ENCODE peak calls at places on chromosomes 11 and 22, in five cellular contexts. E, U, G, B and M are unnamed samples.

GRCh38 chr11:2104524-2105440 is 34.4 kb downstream of the IGF2 start:
- DNase-seq in E (no peak), U (no peak), G (no peak), B (no peak), M (no peak)

GRCh38 chr11:119223856-119224255 is 17.7 kb downstream of the CBL start:
- DNase-seq in E (no peak), U (no peak), G (no peak), B (no peak), M (no peak)

GRCh38 chr11:74820763-74821162 is 72.1 kb downstream of the RNF169 start:
- DNase-seq in E (no peak), U (no peak), G (no peak), B (no peak), M (no peak)

GRCh38 chr11:75347781-75348613 is 3.5 kb downstream of the ARRB1 start:
- DNase-seq in E (peak; percentile 91), U (peak; percentile 52), G (no peak), B (peak; percentile 32), M (peak; percentile 72)

GRCh38 chr11:123083623-123084029 is 21.7 kb upstream of the HSPA8 start:
- DNase-seq in E (peak; percentile 94), U (peak; percentile 93), G (peak; percentile 78), B (peak; percentile 74), M (peak; percentile 80)

GRCh38 chr22:47147572-47147971 is 385.1 kb downstream of the TBC1D22A start:
- DNase-seq in E (no peak), U (no peak), G (no peak), B (no peak), M (no peak)

GRCh38 chr22:32789797-32790620 is 11.5 kb upstream of the TIMP3 start:
- DNase-seq in E (peak; percentile 54), U (no peak), G (no peak), B (no peak), M (no peak)

GRCh38 chr11:2175659-2176058 is 4.0 kb upstream of the TH start:
- DNase-seq in E (no peak), U (no peak), G (no peak), B (peak; percentile 69), M (no peak)

GRCh38 chr11:41522391-41522790 is 62.9 kb upstream of the LRRC4C start:
- DNase-seq in E (no peak), U (no peak), G (no peak), B (no peak), M (no peak)

GRCh38 chr11:18046116-18046777 is at the start of gene TPH1:
- DNase-seq in E (no peak), U (peak; percentile 45), G (peak; percentile 26), B (peak; percentile 77), M (no peak)

GRCh38 chr11:34182425-34182824 is 77.0 kb downstream of the NAT10 start:
- DNase-seq in E (no peak), U (no peak), G (no peak), B (no peak), M (no peak)

GRCh38 chr22:23533328-23533762 is 46.7 kb downstream of the IGLL1 start:
- DNase-seq in E (peak; percentile 56), U (no peak), G (no peak), B (no peak), M (no peak)

GRCh38 chr11:8709002-8709672 is 26.5 kb downstream of the RPL27A start:
- DNase-seq in E (peak; percentile 98), U (peak; percentile 61), G (peak; percentile 88), B (peak; percentile 67), M (peak; percentile 98)

GRCh38 chr11:128042290-128042751 is 545.0 kb downstream of the ETS1 start:
- DNase-seq in E (no peak), U (no peak), G (no peak), B (no peak), M (no peak)

GRCh38 chr22:32971252-32971651 is 86.9 kb downstream of the SYN3 start:
- DNase-seq in E (no peak), U (no peak), G (no peak), B (no peak), M (no peak)

GRCh38 chr11:31809857-31810778 is 1.0 kb downstream of the PAX6 start:
- DNase-seq in E (peak; percentile 61), U (no peak), G (no peak), B (peak; percentile 36), M (no peak)

GRCh38 chr11:64037027-64037633 is 1.4 kb downstream of the FLRT1 start:
- DNase-seq in E (no peak), U (no peak), G (no peak), B (no peak), M (no peak)

GRCh38 chr22:36081023-36081431 is 52.4 kb upstream of the RBFOX2 start:
- DNase-seq in E (peak; percentile 88), U (no peak), G (no peak), B (no peak), M (no peak)

GRCh38 chr22:37244114-37244921 is at the start of gene RAC2:
- DNase-seq in E (peak; percentile 72), U (peak; percentile 88), G (peak; percentile 74), B (peak; percentile 54), M (no peak)

GRCh38 chr11:7016011-7016410 is 4.1 kb downstream of the ZNF214 start:
- DNase-seq in E (no peak), U (no peak), G (no peak), B (no peak), M (no peak)

GRCh38 chr11:130528301-130528651 is 79.8 kb downstream of the ADAMTS15 start:
- DNase-seq in E (no peak), U (no peak), G (no peak), B (no peak), M (peak; percentile 70)

GRCh38 chr11:69378303-69379141 is 84.6 kb downstream of the MYEOV start:
- DNase-seq in E (peak; percentile 53), U (no peak), G (peak; percentile 7), B (no peak), M (no peak)

GRCh38 chr22:50574383-50574755 is 3.9 kb downstream of the CPT1B start:
- DNase-seq in E (no peak), U (no peak), G (no peak), B (no peak), M (no peak)

GRCh38 chr22:50577697-50577986 is 585 bp downstream of the CPT1B start:
- DNase-seq in E (no peak), U (no peak), G (no peak), B (no peak), M (no peak)

GRCh38 chr22:50575426-50575941 is 2.7 kb downstream of the CPT1B start:
- DNase-seq in E (no peak), U (no peak), G (no peak), B (no peak), M (no peak)

GRCh38 chr22:50576806-50577696 is 1.2 kb downstream of the CPT1B start:
- DNase-seq in E (no peak), U (no peak), G (no peak), B (no peak), M (no peak)

GRCh38 chr22:50576070-50576469 is 2.2 kb downstream of the CPT1B start:
- DNase-seq in E (no peak), U (no peak), G (no peak), B (peak; percentile 34), M (no peak)
- TF ChIP-seq CTCF in E (no peak), U (no peak), G (peak; percentile 54), B (no peak), M (no peak)

GRCh38 chr22:46112405-46112804 is 37.9 kb upstream of the PPARA start:
- DNase-seq in E (no peak), U (no peak), G (no peak), B (peak; percentile 19), M (no peak)

GRCh38 chr22:46114518-46115387 is 35.6 kb upstream of the PPARA start:
- DNase-seq in E (no peak), U (no peak), G (no peak), B (peak; percentile 56), M (no peak)

GRCh38 chr22:46111645-46112306 is 38.5 kb upstream of the PPARA start:
- DNase-seq in E (no peak), U (no peak), G (no peak), B (peak; percentile 40), M (no peak)

GRCh38 chr22:46113910-46114517 is 36.3 kb upstream of the PPARA start:
- DNase-seq in E (peak; percentile 89), U (no peak), G (peak; percentile 66), B (peak; percentile 36), M (no peak)

DNA sequence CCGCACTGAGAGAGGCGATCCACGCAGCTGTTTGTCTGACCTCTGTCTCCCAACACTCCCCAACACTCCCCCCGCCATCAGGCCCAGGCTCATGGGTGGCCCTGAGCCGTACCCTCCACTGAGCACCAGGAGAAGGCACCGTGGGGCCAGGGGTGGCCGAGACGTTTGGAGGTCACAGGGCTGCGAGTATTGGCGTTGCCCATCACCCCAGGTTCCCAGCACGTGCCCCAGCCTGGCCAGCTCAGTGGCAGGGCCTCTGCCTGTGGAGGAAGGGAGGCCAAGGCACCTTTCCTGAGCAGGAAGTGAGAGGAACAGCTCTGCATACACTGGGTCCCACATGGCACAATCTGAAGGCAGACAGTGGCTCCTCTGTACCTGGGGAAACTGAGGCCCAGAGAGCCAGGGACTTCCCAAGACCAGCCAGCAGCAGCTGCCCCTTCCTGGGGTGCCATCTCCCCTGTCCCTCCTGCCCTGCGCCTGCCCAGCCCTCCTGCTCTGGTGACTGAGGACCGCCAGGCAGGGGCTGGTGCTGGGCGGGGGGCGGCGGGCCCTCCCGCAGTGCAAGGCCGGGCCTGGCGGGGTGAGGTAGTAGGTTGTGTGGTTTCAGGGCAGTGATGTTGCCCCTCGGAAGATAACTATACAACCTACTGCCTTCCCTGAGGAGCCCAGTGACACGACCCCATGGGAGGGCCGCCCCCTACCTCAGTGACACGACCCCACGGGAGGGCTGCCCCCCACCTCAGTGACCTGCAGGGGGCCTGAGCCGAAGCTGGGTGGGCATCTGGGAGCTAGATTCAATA is 37.0 kb upstream of the PPARA start:
- DNase-seq in E (no peak), U (no peak), G (no peak), B (no peak), M (no peak)
- H3K27ac ChIP-seq in E (peak overlapping the region; percentile 84), U (peak overlapping the region; percentile 17), G (peak overlapping the region; percentile 88), B (peak overlapping the region; percentile 68), M (peak overlapping the region; percentile 55)

DNA sequence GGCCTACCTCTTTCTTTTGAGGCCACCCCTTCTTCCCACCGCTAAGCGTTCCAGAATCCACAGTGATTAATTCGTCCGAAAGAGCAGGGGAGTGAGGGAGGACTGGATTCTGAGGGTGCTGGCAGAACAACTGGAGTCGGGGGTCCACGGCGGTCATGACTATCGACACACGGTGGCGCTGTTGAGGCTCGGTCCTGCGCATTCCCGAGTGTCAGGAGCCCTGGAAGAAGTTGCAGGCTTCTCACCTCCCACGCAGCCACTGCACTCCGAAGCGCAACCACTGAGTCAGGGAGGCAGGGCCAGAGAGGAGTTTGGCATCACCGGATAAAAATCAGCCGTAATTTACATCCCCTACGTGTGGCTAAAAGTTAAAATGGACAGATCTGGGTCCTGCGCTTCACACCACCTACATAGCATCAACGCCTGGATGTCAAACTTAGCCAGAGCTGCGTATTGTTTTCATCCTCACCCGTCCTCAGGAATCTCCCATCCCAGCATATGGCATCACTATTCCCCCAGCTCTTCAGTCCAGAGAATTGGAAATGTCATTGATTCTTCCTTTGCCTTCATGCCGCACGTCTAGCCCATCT is 10.7 kb upstream of the CTSF start:
- DNase-seq in E (peak; percentile 89), U (peak; percentile 73), G (peak; percentile 80), B (peak; percentile 84), M (no peak)
- TF ChIP-seq CTCF in E (peak; percentile 81), U (peak; percentile 65), G (peak; percentile 89), B (peak; percentile 86), M (peak; percentile 78)

DNA sequence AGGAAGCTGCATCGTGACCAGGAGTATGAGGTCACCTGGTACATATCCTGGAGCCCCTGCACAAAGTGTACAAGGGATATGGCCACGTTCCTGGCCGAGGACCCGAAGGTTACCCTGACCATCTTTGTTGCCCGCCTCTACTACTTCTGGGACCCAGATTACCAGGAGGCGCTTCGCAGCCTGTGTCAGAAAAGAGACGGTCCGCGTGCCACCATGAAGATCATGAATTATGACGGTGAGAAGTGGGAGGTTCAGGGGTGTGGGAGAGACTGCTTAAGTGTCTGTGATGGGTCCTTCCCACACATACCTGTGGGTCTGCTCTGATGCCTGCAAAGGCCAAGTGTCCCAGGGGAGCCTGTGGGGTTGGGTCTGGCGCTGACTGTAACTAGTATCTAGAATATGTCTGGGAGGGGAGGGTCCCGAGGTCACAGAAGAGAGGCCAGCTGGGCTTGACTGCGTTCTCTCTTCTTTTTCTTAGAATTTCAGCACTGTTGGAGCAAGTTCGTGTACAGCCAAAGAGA is 4.0 kb downstream of the APOBEC3G start:
- DNase-seq in E (no peak), U (no peak), G (no peak), B (no peak), M (no peak)
- H3K27ac ChIP-seq in E (no peak overlapping the region), U (no peak overlapping the region), G (no peak overlapping the region), B (no peak overlapping the region), M (no peak overlapping the region)